ENCODE peak calls at places on chromosomes 2 and 18, in ten cellular contexts. U is T-helper 1 cell; W is mesendoderm; A is activated naive CD4-positive, alpha-beta T cell; L is Kasumi-1; H is heart right ventricle; I is HEK293T; Y is amniotic epithelial cell; D is T-helper 9 cell; E is HS-27A. C is an unnamed sample.

GRCh38 chr2:112152476-112153178 is 14.4 kb downstream of the FBLN7 start:
- DNase-seq in U (no peak), W (no peak), A (no peak), L (no peak), H (no peak), I (no peak), Y (no peak), D (no peak), E (no peak), C (no peak)

GRCh38 chr2:193793914-193794313 is 1599.2 kb upstream of the TMEFF2 start:
- DNase-seq in U (no peak), W (no peak), A (no peak), L (no peak), H (no peak), I (no peak), Y (peak; percentile 35), D (no peak), E (no peak), C (no peak)

GRCh38 chr2:101446869-101447268 is 28.0 kb downstream of the RFX8 start:
- DNase-seq in U (no peak), W (no peak), A (no peak), L (peak; percentile 86), H (no peak), I (no peak), Y (peak; percentile 80), D (no peak), E (no peak), C (no peak)

GRCh38 chr2:137675584-137676327 is 288.5 kb upstream of the HNMT start:
- DNase-seq in U (no peak), W (no peak), A (no peak), L (no peak), H (no peak), I (no peak), Y (no peak), D (no peak), E (no peak), C (no peak)

GRCh38 chr2:201807452-201807980 is 1.2 kb downstream of the CDK15 start:
- DNase-seq in U (no peak), W (peak; percentile 53), A (no peak), L (no peak), H (peak; percentile 47), I (peak; percentile 53), Y (peak; percentile 34), D (no peak), E (no peak), C (peak; percentile 59)

GRCh38 chr2:160909781-160910242 is 250.4 kb upstream of the TANK start:
- DNase-seq in U (no peak), W (no peak), A (no peak), L (no peak), H (no peak), I (no peak), Y (no peak), D (no peak), E (no peak), C (no peak)

GRCh38 chr18:8329186-8329771 is 280.0 kb upstream of the RAB12 start:
- DNase-seq in U (no peak), W (no peak), A (no peak), L (no peak), H (no peak), I (no peak), Y (peak; percentile 73), D (no peak), E (no peak), C (peak; percentile 68)

GRCh38 chr18:70456376-70456775 is 167.5 kb downstream of the SOCS6 start:
- DNase-seq in U (no peak), W (no peak), A (no peak), L (no peak), H (no peak), I (no peak), Y (no peak), D (no peak), E (no peak), C (no peak)

GRCh38 chr2:714005-714741 is 37.0 kb upstream of the TMEM18 start:
- DNase-seq in U (no peak), W (peak; percentile 68), A (no peak), L (peak; percentile 24), H (peak; percentile 33), I (peak; percentile 64), Y (peak; percentile 31), D (no peak), E (no peak), C (peak; percentile 97)

GRCh38 chr2:98869272-98869641 is 66.8 kb downstream of the CRACDL start:
- DNase-seq in U (no peak), W (peak; percentile 74), A (no peak), L (no peak), H (no peak), I (no peak), Y (no peak), D (no peak), E (no peak), C (no peak)

GRCh38 chr2:98518106-98518505 is 73.4 kb downstream of the INPP4A start:
- DNase-seq in U (peak; percentile 32), W (peak; percentile 60), A (no peak), L (peak; percentile 51), H (peak; percentile 34), I (no peak), Y (peak; percentile 59), D (peak; percentile 39), E (no peak), C (peak; percentile 79)

GRCh38 chr2:176585791-176586190 is 316.5 kb downstream of the MTX2 start:
- DNase-seq in U (no peak), W (peak; percentile 53), A (no peak), L (no peak), H (no peak), I (no peak), Y (no peak), D (no peak), E (no peak), C (no peak)

GRCh38 chr2:113977660-113978523 is 88.0 kb downstream of the ACTR3 start:
- DNase-seq in U (no peak), W (peak; percentile 74), A (no peak), L (peak; percentile 40), H (no peak), I (no peak), Y (peak; percentile 87), D (no peak), E (no peak), C (no peak)

GRCh38 chr18:26736301-26736700 is 129.2 kb downstream of the AQP4 start:
- DNase-seq in U (no peak), W (no peak), A (no peak), L (no peak), H (no peak), I (no peak), Y (no peak), D (no peak), E (no peak), C (no peak)

GRCh38 chr2:115609978-115610377 is 1167.5 kb downstream of the DPP10 start:
- DNase-seq in U (no peak), W (no peak), A (no peak), L (no peak), H (no peak), I (no peak), Y (no peak), D (no peak), E (no peak), C (no peak)

GRCh38 chr2:239750929-239751718 is 274.0 kb downstream of the NDUFA10 start:
- DNase-seq in U (no peak), W (no peak), A (no peak), L (no peak), H (no peak), I (no peak), Y (no peak), D (no peak), E (no peak), C (no peak)

GRCh38 chr2:184463866-184464248 is 134.5 kb upstream of the ZNF804A start:
- DNase-seq in U (no peak), W (no peak), A (no peak), L (no peak), H (no peak), I (no peak), Y (no peak), D (no peak), E (no peak), C (no peak)

GRCh38 chr2:217816396-217816869 is 186.4 kb downstream of the TNS1 start:
- DNase-seq in U (no peak), W (peak; percentile 49), A (no peak), L (peak; percentile 55), H (peak; percentile 84), I (no peak), Y (peak; percentile 15), D (no peak), E (no peak), C (no peak)

GRCh38 chr2:230830428-230830827 is 34.3 kb upstream of the ITM2C start:
- DNase-seq in U (no peak), W (no peak), A (no peak), L (no peak), H (no peak), I (no peak), Y (no peak), D (no peak), E (no peak), C (no peak)

GRCh38 chr2:241867776-241868420 is 1.6 kb upstream of the RTP5 start:
- DNase-seq in U (peak; percentile 36), W (no peak), A (no peak), L (no peak), H (no peak), I (no peak), Y (no peak), D (no peak), E (no peak), C (no peak)

GRCh38 chr18:31241900-31242409 is 76.0 kb upstream of the DSG1 start:
- DNase-seq in U (no peak), W (peak; percentile 87), A (no peak), L (no peak), H (no peak), I (peak; percentile 81), Y (peak; percentile 82), D (no peak), E (no peak), C (peak; percentile 86)

GRCh38 chr2:168246483-168247340 is 683 bp downstream of the STK39 start:
- DNase-seq in U (peak; percentile 84), W (peak; percentile 79), A (peak; percentile 34), L (peak; percentile 73), H (peak; percentile 52), I (peak; percentile 50), Y (peak; percentile 51), D (peak; percentile 78), E (no peak), C (peak; percentile 86)

GRCh38 chr2:97723156-97724072 is 10.0 kb downstream of the ZAP70 start:
- DNase-seq in U (no peak), W (no peak), A (no peak), L (no peak), H (no peak), I (no peak), Y (no peak), D (no peak), E (no peak), C (no peak)

GRCh38 chr2:7868836-7869235 is 813.0 kb upstream of the ID2 start:
- DNase-seq in U (no peak), W (peak; percentile 90), A (no peak), L (no peak), H (no peak), I (no peak), Y (no peak), D (no peak), E (no peak), C (no peak)

C was measured in Karpas-422.